ENCODE peak calls at places on chromosomes 7 and 10, in seven cellular contexts. One of them, this sample, is unnamed.

GRCh38 chr10:89744021-89744420 is 42.6 kb downstream of the KIF20B start:
- DNase-seq in activated CD4-positive, CD25-positive, alpha-beta regulatory T cell: no peak
- DNase-seq in NCI-H1105: no peak
- DNase-seq in foreskin fibroblast: peak; percentile 10
- DNase-seq in body of pancreas: no peak
- DNase-seq in anterior cingulate cortex: no peak
- DNase-seq in NT2/D1: no peak
- DNase-seq in this sample: no peak

GRCh38 chr7:31917256-31917655 is 153.0 kb downstream of the PDE1C start:
- DNase-seq in activated CD4-positive, CD25-positive, alpha-beta regulatory T cell: no peak
- DNase-seq in NCI-H1105: no peak
- DNase-seq in foreskin fibroblast: no peak
- DNase-seq in body of pancreas: no peak
- DNase-seq in anterior cingulate cortex: no peak
- DNase-seq in NT2/D1: no peak
- DNase-seq in this sample: no peak

GRCh38 chr7:47485640-47486435 is 96.1 kb downstream of the TNS3 start:
- DNase-seq in activated CD4-positive, CD25-positive, alpha-beta regulatory T cell: no peak
- DNase-seq in NCI-H1105: no peak
- DNase-seq in foreskin fibroblast: no peak
- DNase-seq in body of pancreas: peak; percentile 93
- DNase-seq in anterior cingulate cortex: no peak
- DNase-seq in NT2/D1: no peak
- DNase-seq in this sample: no peak

GRCh38 chr10:26801274-26801673 is 59.5 kb downstream of the ABI1 start:
- DNase-seq in activated CD4-positive, CD25-positive, alpha-beta regulatory T cell: no peak
- DNase-seq in NCI-H1105: no peak
- DNase-seq in foreskin fibroblast: no peak
- DNase-seq in body of pancreas: no peak
- DNase-seq in anterior cingulate cortex: no peak
- DNase-seq in NT2/D1: no peak
- DNase-seq in this sample: no peak

GRCh38 chr10:92575961-92576360 is 2.1 kb upstream of the IDE start:
- DNase-seq in activated CD4-positive, CD25-positive, alpha-beta regulatory T cell: no peak
- DNase-seq in NCI-H1105: no peak
- DNase-seq in foreskin fibroblast: no peak
- DNase-seq in body of pancreas: no peak
- DNase-seq in anterior cingulate cortex: no peak
- DNase-seq in NT2/D1: no peak
- DNase-seq in this sample: no peak

GRCh38 chr10:43913676-43914235 is 265.1 kb upstream of the ZNF32 start:
- DNase-seq in activated CD4-positive, CD25-positive, alpha-beta regulatory T cell: no peak
- DNase-seq in NCI-H1105: no peak
- DNase-seq in foreskin fibroblast: no peak
- DNase-seq in body of pancreas: no peak
- DNase-seq in anterior cingulate cortex: no peak
- DNase-seq in NT2/D1: no peak
- DNase-seq in this sample: no peak

GRCh38 chr7:30280631-30281030 is 3.8 kb upstream of the ZNRF2 start:
- DNase-seq in activated CD4-positive, CD25-positive, alpha-beta regulatory T cell: no peak
- DNase-seq in NCI-H1105: no peak
- DNase-seq in foreskin fibroblast: no peak
- DNase-seq in body of pancreas: no peak
- DNase-seq in anterior cingulate cortex: no peak
- DNase-seq in NT2/D1: no peak
- DNase-seq in this sample: no peak

GRCh38 chr10:43231523-43232078 is 35.3 kb downstream of the RASGEF1A start:
- DNase-seq in activated CD4-positive, CD25-positive, alpha-beta regulatory T cell: no peak
- DNase-seq in NCI-H1105: no peak
- DNase-seq in foreskin fibroblast: no peak
- DNase-seq in body of pancreas: peak; percentile 6
- DNase-seq in anterior cingulate cortex: no peak
- DNase-seq in NT2/D1: no peak
- DNase-seq in this sample: peak; percentile 79

GRCh38 chr7:119572132-119572531 is 700.8 kb upstream of the KCND2 start:
- DNase-seq in activated CD4-positive, CD25-positive, alpha-beta regulatory T cell: no peak
- DNase-seq in NCI-H1105: no peak
- DNase-seq in foreskin fibroblast: no peak
- DNase-seq in body of pancreas: no peak
- DNase-seq in anterior cingulate cortex: no peak
- DNase-seq in NT2/D1: no peak
- DNase-seq in this sample: no peak

GRCh38 chr7:128938524-128939074 is 872 bp downstream of the IRF5 start:
- DNase-seq in activated CD4-positive, CD25-positive, alpha-beta regulatory T cell: no peak
- DNase-seq in NCI-H1105: peak; percentile 7
- DNase-seq in foreskin fibroblast: no peak
- DNase-seq in body of pancreas: no peak
- DNase-seq in anterior cingulate cortex: no peak
- DNase-seq in NT2/D1: no peak
- DNase-seq in this sample: peak; percentile 86

This sample was measured in lower leg skin.